ENCODE peak calls at places on chromosomes 12 and 14, in nine cellular contexts. V is CD8-positive, alpha-beta T cell; G is pancreas; O is NCI-H226; I is C1 segment of cervical spinal cord; A is stimulated activated CD4-positive, alpha-beta T cell treated with anti-CD3 and anti-CD28 coated beads, Interleukin-2, amount 100 ng/mL, for 24 hours; Q is LoVo; K is fibroblast of pulmonary artery; W is GM19239. D is an unnamed sample.

GRCh38 chr14:23141706-23142467 is 22.8 kb upstream of the CEBPE start:
- DNase-seq in V (no peak), G (peak; percentile 56), O (peak; percentile 94), I (no peak), A (no peak), Q (peak; percentile 27), K (peak; percentile 78), W (no peak), D (no peak)

GRCh38 chr14:105334383-105335230 is 20.1 kb downstream of the PACS2 start:
- DNase-seq in V (no peak), G (no peak), O (no peak), I (no peak), A (no peak), Q (no peak), K (no peak), W (no peak), D (no peak)

GRCh38 chr14:74941676-74942097 is 13.7 kb downstream of the PGF start:
- DNase-seq in V (peak; percentile 36), G (no peak), O (peak; percentile 4), I (peak; percentile 72), A (peak; percentile 68), Q (no peak), K (peak; percentile 33), W (peak; percentile 60), D (peak; percentile 87)

GRCh38 chr12:54390176-54390667 is 5.7 kb upstream of the ZNF385A start:
- DNase-seq in V (no peak), G (no peak), O (no peak), I (no peak), A (no peak), Q (no peak), K (no peak), W (no peak), D (no peak)

GRCh38 chr12:67795235-67795634 is 146.7 kb downstream of the DYRK2 start:
- DNase-seq in V (no peak), G (no peak), O (no peak), I (no peak), A (no peak), Q (peak; percentile 65), K (peak; percentile 18), W (no peak), D (no peak)

GRCh38 chr12:2682301-2683282 is 112.2 kb upstream of the FKBP4 start:
- DNase-seq in V (no peak), G (no peak), O (peak; percentile 12), I (no peak), A (no peak), Q (no peak), K (peak; percentile 42), W (no peak), D (no peak)

GRCh38 chr12:57889541-57889989 is 43.0 kb upstream of the CTDSP2 start:
- DNase-seq in V (no peak), G (no peak), O (no peak), I (no peak), A (no peak), Q (no peak), K (peak; percentile 97), W (no peak), D (no peak)

GRCh38 chr12:75862692-75863471 is 168.7 kb downstream of the PHLDA1 start:
- DNase-seq in V (no peak), G (no peak), O (peak; percentile 88), I (no peak), A (no peak), Q (peak; percentile 86), K (peak; percentile 60), W (no peak), D (no peak)

GRCh38 chr14:36659010-36659821 is 2.4 kb upstream of the PAX9 start:
- DNase-seq in V (no peak), G (no peak), O (no peak), I (no peak), A (no peak), Q (no peak), K (no peak), W (no peak), D (no peak)

GRCh38 chr14:67221248-67221981 is 19.8 kb upstream of the PALS1 start:
- DNase-seq in V (no peak), G (no peak), O (peak; percentile 82), I (no peak), A (no peak), Q (peak; percentile 47), K (peak; percentile 50), W (no peak), D (no peak)

GRCh38 chr12:578743-579449 is 84.3 kb downstream of the NINJ2 start:
- DNase-seq in V (no peak), G (no peak), O (no peak), I (no peak), A (no peak), Q (no peak), K (no peak), W (no peak), D (no peak)

GRCh38 chr12:130761537-130762318 is 45.6 kb upstream of the RIMBP2 start:
- DNase-seq in V (peak; percentile 34), G (no peak), O (no peak), I (peak; percentile 44), A (peak; percentile 74), Q (peak; percentile 27), K (peak; percentile 52), W (peak; percentile 47), D (peak; percentile 85)

GRCh38 chr14:91325211-91325610 is 80.7 kb upstream of the GPR68 start:
- DNase-seq in V (no peak), G (no peak), O (no peak), I (no peak), A (no peak), Q (no peak), K (no peak), W (no peak), D (no peak)

D was measured in activated effector memory CD4-positive, alpha-beta T cell treated with anti-CD3 and anti-CD28 coated beads, Interleukin-2, amount 50 U/mL, for 16 hours.